ENCODE peak calls at places on chromosomes 2 and 18, in ten cellular contexts. X is left ventricle myocardium inferior; C is K562; E is cardiac muscle cell; H is CD8-positive, alpha-beta T cell; D is testis; Q is body of pancreas; T is right lobe of liver; B is ascending aorta; F is foreskin fibroblast. S is an unnamed sample.
A peak's percentile ranks its signal among the peaks of the same experiment; 100 is the strongest.

GRCh38 chr2:111119004-111119846 is 1.5 kb upstream of the BCL2L11 start:
- DNase-seq in X (peak; percentile 28), C (no peak), E (peak; percentile 16), H (peak; percentile 59), D (no peak), Q (peak; percentile 25), T (no peak), B (no peak), F (peak; percentile 13), S (no peak)

GRCh38 chr18:78629426-78629825 is 350.2 kb upstream of the SALL3 start:
- DNase-seq in X (no peak), C (no peak), E (no peak), H (no peak), D (no peak), Q (no peak), T (no peak), B (no peak), F (no peak), S (no peak)

GRCh38 chr18:52152036-52152435 is 188.0 kb upstream of the DCC start:
- DNase-seq in X (no peak), C (no peak), E (no peak), H (no peak), D (no peak), Q (no peak), T (no peak), B (no peak), F (no peak), S (no peak)

GRCh38 chr2:5693288-5694015 is 1.3 kb downstream of the SOX11 start:
- DNase-seq in X (no peak), C (no peak), E (peak; percentile 68), H (no peak), D (no peak), Q (no peak), T (no peak), B (no peak), F (peak; percentile 28), S (no peak)

GRCh38 chr2:191854385-191855372 is 7.8 kb upstream of the CAVIN2 start:
- DNase-seq in X (no peak), C (no peak), E (peak; percentile 52), H (no peak), D (no peak), Q (no peak), T (no peak), B (no peak), F (no peak), S (no peak)

GRCh38 chr2:23445450-23445868 is 60.5 kb downstream of the KLHL29 start:
- DNase-seq in X (no peak), C (no peak), E (no peak), H (no peak), D (no peak), Q (no peak), T (no peak), B (no peak), F (peak; percentile 83), S (peak; percentile 19)

GRCh38 chr2:211270257-211270656 is 713.9 kb downstream of the CPS1 start:
- DNase-seq in X (no peak), C (no peak), E (no peak), H (no peak), D (no peak), Q (no peak), T (no peak), B (no peak), F (no peak), S (no peak)

GRCh38 chr2:207655000-207655399 is 29.8 kb upstream of the METTL21A start:
- DNase-seq in X (no peak), C (no peak), E (no peak), H (no peak), D (no peak), Q (no peak), T (no peak), B (no peak), F (no peak), S (no peak)

GRCh38 chr18:11868230-11868629 is 17.0 kb downstream of the CHMP1B start:
- DNase-seq in X (no peak), C (no peak), E (no peak), H (no peak), D (no peak), Q (no peak), T (no peak), B (no peak), F (no peak), S (no peak)

GRCh38 chr2:4914551-4914950 is 777.6 kb upstream of the SOX11 start:
- DNase-seq in X (no peak), C (no peak), E (no peak), H (no peak), D (no peak), Q (no peak), T (no peak), B (no peak), F (no peak), S (no peak)

GRCh38 chr18:22848618-22849017 is 84.5 kb upstream of the RBBP8 start:
- DNase-seq in X (no peak), C (no peak), E (no peak), H (no peak), D (no peak), Q (no peak), T (no peak), B (no peak), F (peak; percentile 67), S (no peak)

GRCh38 chr2:134838143-134838620 is at the start of gene ACMSD:
- DNase-seq in X (no peak), C (no peak), E (no peak), H (no peak), D (no peak), Q (no peak), T (peak; percentile 69), B (no peak), F (no peak), S (no peak)

GRCh38 chr18:5534845-5535244 is 9.0 kb downstream of the EPB41L3 start:
- DNase-seq in X (no peak), C (no peak), E (no peak), H (no peak), D (no peak), Q (no peak), T (no peak), B (no peak), F (no peak), S (no peak)

GRCh38 chr18:5527603-5528002 is 16.2 kb downstream of the EPB41L3 start:
- DNase-seq in X (peak; percentile 43), C (no peak), E (no peak), H (no peak), D (peak; percentile 41), Q (no peak), T (no peak), B (no peak), F (peak; percentile 92), S (peak; percentile 92)

GRCh38 chr18:5524660-5525059 is 19.1 kb downstream of the EPB41L3 start:
- DNase-seq in X (no peak), C (no peak), E (no peak), H (no peak), D (no peak), Q (no peak), T (no peak), B (no peak), F (no peak), S (no peak)

DNA sequence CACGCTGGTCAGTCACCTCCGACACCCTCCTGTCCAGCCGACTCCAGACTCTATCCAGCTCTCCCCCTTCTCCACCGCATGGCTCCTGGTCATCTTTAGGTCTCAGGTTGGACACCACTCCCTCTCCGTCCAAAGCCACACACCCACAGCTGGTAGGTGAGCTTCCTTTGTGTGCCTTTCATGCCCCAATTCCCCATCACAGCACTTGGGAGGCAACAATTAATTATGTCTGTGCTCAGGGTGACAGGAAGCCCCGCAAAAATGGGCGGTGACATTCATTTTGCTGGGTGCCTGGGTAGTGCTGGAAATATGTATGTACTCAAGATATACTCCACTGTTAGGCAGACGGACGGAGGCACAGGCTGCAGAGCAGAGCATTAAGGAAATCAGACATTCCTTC is 13.2 kb downstream of the EPB41L3 start:
- DNase-seq in X (no peak), C (no peak), E (no peak), H (no peak), D (no peak), Q (no peak), T (no peak), B (no peak), F (no peak), S (no peak)
- TF ChIP-seq CTCF in X (no peak), C (no peak), E (no peak), H (no peak), D (no peak), Q (no peak), T (no peak), B (no peak), F (no peak), S (no peak)

GRCh38 chr2:128585706-128586105 is 267.0 kb upstream of the HS6ST1 start:
- DNase-seq in X (no peak), C (no peak), E (no peak), H (no peak), D (no peak), Q (no peak), T (no peak), B (no peak), F (peak; percentile 93), S (peak; percentile 29)

GRCh38 chr2:128590309-128591021 is 271.8 kb upstream of the HS6ST1 start:
- DNase-seq in X (no peak), C (no peak), E (no peak), H (no peak), D (no peak), Q (no peak), T (no peak), B (no peak), F (no peak), S (no peak)

GRCh38 chr2:128591841-128592822 is 273.5 kb upstream of the HS6ST1 start:
- DNase-seq in X (no peak), C (no peak), E (peak; percentile 16), H (no peak), D (peak; percentile 20), Q (no peak), T (no peak), B (no peak), F (no peak), S (no peak)

GRCh38 chr2:128591022-128591840 is 272.6 kb upstream of the HS6ST1 start:
- DNase-seq in X (no peak), C (no peak), E (no peak), H (no peak), D (no peak), Q (no peak), T (no peak), B (no peak), F (no peak), S (no peak)

GRCh38 chr2:128589681-128590080 is 271.0 kb upstream of the HS6ST1 start:
- DNase-seq in X (no peak), C (no peak), E (no peak), H (no peak), D (no peak), Q (no peak), T (no peak), B (no peak), F (no peak), S (no peak)
- TF ChIP-seq CTCF in X (no peak), C (no peak), E (no peak), H (no peak), D (no peak), Q (no peak), T (no peak), B (no peak), F (no peak), S (no peak)

GRCh38 chr2:205934443-205934842 is 151.5 kb downstream of the INO80D start:
- DNase-seq in X (no peak), C (no peak), E (no peak), H (no peak), D (no peak), Q (no peak), T (no peak), B (no peak), F (peak; percentile 11), S (no peak)
- TF ChIP-seq CTCF in X (no peak), C (no peak), E (peak; percentile 19), H (no peak), D (no peak), Q (peak; percentile 18), T (peak; percentile 32), B (no peak), F (no peak), S (no peak)

GRCh38 chr2:66748939-66749338 is 314.0 kb downstream of the MEIS1 start:
- DNase-seq in X (no peak), C (no peak), E (no peak), H (no peak), D (no peak), Q (no peak), T (no peak), B (no peak), F (no peak), S (no peak)
- TF ChIP-seq CTCF in X (no peak), C (no peak), E (no peak), H (no peak), D (no peak), Q (no peak), T (no peak), B (no peak), F (no peak), S (no peak)